ENCODE peak calls at places on chromosomes 6 and 20, in seven cellular contexts. R is CD8-positive, alpha-beta T cell; P is AG04450; B is fibroblast of lung; J is HFF-Myc; S is Caco-2; V is right atrium auricular region. T is an unnamed sample.

GRCh38 chr20:31569163-31570020 is 35.7 kb upstream of the ID1 start:
- DNase-seq in B (peak), R (peak), P (no peak), J (no peak), S (peak), V (no peak), T (peak)

GRCh38 chr6:157830354-157831017 is 7.4 kb downstream of the SNX9 start:
- DNase-seq in V (no peak), P (no peak), R (no peak), B (no peak), J (no peak), S (no peak), T (no peak)

GRCh38 chr6:99894815-99895214 is 99.2 kb downstream of the MCHR2 start:
- DNase-seq in J (no peak), V (no peak), B (no peak), S (no peak), P (no peak), R (no peak), T (no peak)

GRCh38 chr6:13307508-13307995 is 20.8 kb downstream of the TBC1D7 start:
- DNase-seq in R (no peak), S (no peak), J (no peak), V (peak), P (no peak), B (peak), T (no peak)

GRCh38 chr6:109465772-109466171 is 10.2 kb upstream of the MICAL1 start:
- DNase-seq in J (no peak), B (no peak), S (no peak), P (no peak), V (no peak), R (no peak), T (no peak)

GRCh38 chr6:16481680-16482079 is 243.3 kb downstream of the GMPR start:
- DNase-seq in B (no peak), P (no peak), V (no peak), J (no peak), S (no peak), R (peak), T (no peak)

GRCh38 chr6:157246048-157246630 is 77.2 kb downstream of the TMEM242 start:
- DNase-seq in P (no peak), V (no peak), R (no peak), B (no peak), S (no peak), J (no peak), T (no peak)

GRCh38 chr6:73691512-73691911 is 4.5 kb upstream of the CD109 start:
- DNase-seq in R (no peak), B (no peak), S (no peak), J (no peak), P (no peak), V (no peak), T (no peak)

GRCh38 chr6:168865-169455 is 123.3 kb upstream of the DUSP22 start:
- DNase-seq in J (no peak), V (no peak), R (no peak), S (peak), P (no peak), B (peak), T (no peak)

GRCh38 chr20:21901470-21902275 is 196.2 kb downstream of the PAX1 start:
- DNase-seq in J (no peak), S (no peak), V (peak), R (no peak), B (no peak), P (no peak), T (no peak)

GRCh38 chr20:23269954-23270353 is 80.6 kb upstream of the NXT1 start:
- DNase-seq in R (no peak), S (no peak), J (no peak), B (no peak), V (no peak), P (no peak), T (no peak)

GRCh38 chr6:136609878-136610706 is 59.9 kb upstream of the MAP7 start:
- DNase-seq in P (peak), R (no peak), B (peak), S (peak), J (peak), V (peak), T (no peak)

GRCh38 chr6:138264372-138264880 is 46.1 kb upstream of the PBOV1 start:
- DNase-seq in J (no peak), R (no peak), S (no peak), B (no peak), V (no peak), P (no peak), T (no peak)

GRCh38 chr6:25232478-25232877 is 46.7 kb upstream of the CARMIL1 start:
- DNase-seq in S (no peak), R (no peak), V (no peak), B (peak), P (no peak), J (peak), T (no peak)

GRCh38 chr6:116016846-116017545 is 43.7 kb downstream of the FRK start:
- DNase-seq in P (peak), V (no peak), R (no peak), B (peak), J (no peak), S (no peak), T (no peak)

GRCh38 chr20:51934301-51935002 is 132.1 kb upstream of the SALL4 start:
- DNase-seq in V (no peak), S (peak), B (no peak), J (no peak), R (no peak), P (no peak), T (no peak)

GRCh38 chr20:61299613-61300012 is 47.6 kb downstream of the CDH4 start:
- DNase-seq in V (no peak), S (no peak), B (no peak), R (no peak), P (no peak), J (no peak), T (no peak)
- TF ChIP-seq CTCF in V (no peak), S (no peak), B (no peak), R (no peak), P (no peak), J (no peak), T (no peak)

GRCh38 chr20:2104236-2104635 is 2.6 kb downstream of the STK35 start:
- DNase-seq in S (no peak), J (no peak), B (no peak), V (peak), P (no peak), R (no peak), T (no peak)

GRCh38 chr20:2101057-2101934 is at the start of gene STK35:
- DNase-seq in R (peak), J (no peak), V (no peak), P (no peak), B (no peak), S (peak), T (no peak)

GRCh38 chr20:2101935-2102584 is 433 bp downstream of the STK35 start:
- DNase-seq in S (peak), P (peak), V (peak), R (peak), J (peak), B (peak), T (peak)

GRCh38 chr20:2103454-2104153 is 2.0 kb downstream of the STK35 start:
- DNase-seq in R (no peak), P (no peak), S (peak), B (peak), J (no peak), V (peak), T (no peak)

DNA sequence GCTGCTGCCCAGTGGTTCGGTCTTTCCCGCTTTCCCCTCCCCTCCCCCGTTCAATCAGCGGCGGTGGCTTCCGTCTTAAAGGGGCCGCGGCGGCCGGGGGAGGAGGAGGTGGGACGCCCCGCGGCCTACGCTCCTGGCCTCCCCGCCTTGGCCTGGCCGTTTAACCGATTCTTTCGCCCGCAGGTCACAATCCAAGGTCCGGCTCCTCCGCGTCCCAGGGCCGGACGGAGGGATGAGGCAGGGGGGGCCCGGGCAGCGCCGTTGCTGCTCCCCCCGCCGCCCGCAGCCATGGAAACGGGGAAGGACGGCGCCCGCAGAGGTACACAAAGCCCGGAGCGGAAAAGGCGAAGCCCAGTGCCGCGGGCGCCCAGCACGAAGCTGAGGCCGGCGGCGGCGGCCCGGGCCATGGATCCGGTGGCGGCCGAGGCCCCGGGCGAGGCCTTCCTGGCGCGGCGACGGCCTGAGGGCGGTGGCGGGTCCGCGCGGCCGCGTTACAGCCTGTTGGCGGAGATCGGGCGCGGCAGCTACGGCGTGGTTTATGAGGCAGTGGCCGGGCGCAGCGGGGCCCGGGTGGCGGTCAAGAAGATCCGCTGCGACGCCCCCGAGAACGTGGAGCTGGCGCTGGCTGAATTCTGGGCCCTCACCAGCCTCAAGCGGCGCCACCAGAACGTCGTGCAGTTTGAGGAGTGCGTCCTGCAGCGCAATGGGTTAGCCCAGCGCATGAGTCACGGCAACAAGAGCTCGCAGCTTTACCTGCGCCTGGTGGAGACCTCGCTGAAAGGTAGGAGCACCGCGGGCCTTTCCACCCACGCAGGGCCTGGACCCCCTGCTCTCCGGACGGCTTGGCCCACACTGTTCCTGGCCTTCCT is 1.2 kb downstream of the STK35 start:
- DNase-seq in P (peak), J (no peak), V (peak), B (peak), S (peak), R (peak), T (peak)
- TF ChIP-seq CTCF in P (no peak), J (no peak), V (no peak), B (no peak), S (no peak), R (no peak), T (no peak)

GRCh38 chr6:17877890-17878440 is 109.5 kb downstream of the KIF13A start:
- DNase-seq in J (no peak), R (no peak), B (no peak), V (no peak), P (no peak), S (no peak), T (no peak)

GRCh38 chr6:17878734-17879133 is 108.7 kb downstream of the KIF13A start:
- DNase-seq in B (no peak), J (no peak), R (no peak), P (no peak), V (no peak), S (no peak), T (no peak)

GRCh38 chr6:17879224-17879623 is 108.2 kb downstream of the KIF13A start:
- DNase-seq in P (no peak), S (no peak), R (no peak), J (no peak), B (peak), V (no peak), T (no peak)

GRCh38 chr6:17874753-17875152 is 112.7 kb downstream of the KIF13A start:
- DNase-seq in P (no peak), S (no peak), R (no peak), V (no peak), B (no peak), J (no peak), T (no peak)

GRCh38 chr6:17877196-17877889 is 110.1 kb downstream of the KIF13A start:
- DNase-seq in S (no peak), V (no peak), J (no peak), B (peak), R (no peak), P (peak), T (no peak)
- TF ChIP-seq CTCF in S (no peak), V (no peak), J (no peak), B (no peak), R (no peak), P (no peak), T (no peak)

GRCh38 chr6:32830017-32830416 is 8.5 kb downstream of the TAP2 start:
- DNase-seq in J (no peak), S (no peak), V (no peak), B (no peak), R (no peak), P (no peak), T (no peak)

GRCh38 chr6:32830936-32831335 is 7.6 kb downstream of the TAP2 start:
- DNase-seq in J (no peak), R (no peak), S (no peak), P (no peak), V (no peak), B (no peak), T (no peak)

GRCh38 chr6:32829495-32829894 is 9.0 kb downstream of the TAP2 start:
- DNase-seq in J (no peak), B (no peak), V (no peak), R (no peak), P (no peak), S (no peak), T (no peak)

GRCh38 chr6:32826996-32827395 is 10.2 kb upstream of the HLA-DOB start:
- DNase-seq in V (no peak), R (no peak), B (no peak), J (no peak), P (no peak), S (no peak), T (no peak)

GRCh38 chr6:32825966-32826365 is 9.2 kb upstream of the HLA-DOB start:
- DNase-seq in P (no peak), S (peak), B (peak), V (no peak), R (no peak), J (no peak), T (no peak)
- TF ChIP-seq CTCF in P (peak), S (peak), B (peak), V (peak), R (no peak), J (peak), T (peak)

DNA sequence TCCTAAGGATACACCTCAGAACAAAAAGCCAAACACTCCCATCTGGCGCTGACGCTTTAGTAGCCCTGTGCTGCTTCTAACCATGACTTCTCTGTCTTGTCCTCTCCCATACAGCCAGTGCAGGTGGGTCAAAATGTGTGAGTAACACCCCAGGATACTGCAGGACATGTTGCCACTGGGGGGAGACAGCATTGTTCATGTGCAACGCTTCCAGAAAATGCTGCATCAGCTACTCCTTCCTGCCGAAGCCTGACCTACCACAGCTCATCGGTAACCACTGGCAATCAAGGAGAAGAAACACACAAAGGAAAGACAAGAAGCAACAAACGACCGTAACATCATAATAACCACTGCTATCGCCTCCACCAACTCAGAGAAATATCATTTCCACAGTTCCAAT is 1.4 kb downstream of the DEFB132 start:
- DNase-seq in V (peak), J (no peak), R (no peak), B (peak), S (peak), P (no peak), T (no peak)
- TF ChIP-seq CTCF in V (no peak), J (peak), R (no peak), B (peak), S (peak), P (peak), T (no peak)

GRCh38 chr20:35621560-35621946 is 5.9 kb downstream of the SPAG4 start:
- DNase-seq in P (no peak), B (no peak), R (no peak), S (no peak), J (no peak), V (no peak), T (no peak)
- TF ChIP-seq CTCF in P (peak), B (peak), R (no peak), S (peak), J (no peak), V (no peak), T (no peak)

GRCh38 chr6:52904562-52905279 is 4.8 kb downstream of the GSTA3 start:
- DNase-seq in B (no peak), S (peak), P (no peak), R (no peak), V (no peak), J (no peak), T (no peak)
- TF ChIP-seq CTCF in B (peak), S (no peak), P (peak), R (no peak), V (no peak), J (peak), T (peak)

DNA sequence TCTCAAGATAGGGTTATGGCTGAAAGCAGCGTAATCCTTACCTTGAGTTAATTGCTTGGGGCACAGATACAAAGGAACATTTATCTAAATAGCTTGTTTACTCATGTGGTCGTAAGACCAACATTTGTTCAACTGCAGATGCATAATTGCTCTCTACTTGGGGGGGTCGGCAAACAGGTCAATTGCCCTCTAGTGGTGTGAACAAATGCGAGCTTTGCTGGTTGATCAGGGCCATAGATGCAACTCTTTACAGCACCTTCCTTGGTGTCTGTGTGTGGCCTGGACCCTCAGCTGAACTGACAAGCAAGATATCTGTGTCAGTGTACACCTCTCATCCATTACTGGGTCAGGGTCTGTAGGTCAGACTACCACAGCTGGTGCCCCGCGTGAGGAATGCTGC is 24.1 kb downstream of the HLA-DPA1 start:
- DNase-seq in P (no peak), S (no peak), J (no peak), B (no peak), V (no peak), R (no peak), T (no peak)
- TF ChIP-seq CTCF in P (peak), S (no peak), J (peak), B (no peak), V (no peak), R (no peak), T (peak)

DNA sequence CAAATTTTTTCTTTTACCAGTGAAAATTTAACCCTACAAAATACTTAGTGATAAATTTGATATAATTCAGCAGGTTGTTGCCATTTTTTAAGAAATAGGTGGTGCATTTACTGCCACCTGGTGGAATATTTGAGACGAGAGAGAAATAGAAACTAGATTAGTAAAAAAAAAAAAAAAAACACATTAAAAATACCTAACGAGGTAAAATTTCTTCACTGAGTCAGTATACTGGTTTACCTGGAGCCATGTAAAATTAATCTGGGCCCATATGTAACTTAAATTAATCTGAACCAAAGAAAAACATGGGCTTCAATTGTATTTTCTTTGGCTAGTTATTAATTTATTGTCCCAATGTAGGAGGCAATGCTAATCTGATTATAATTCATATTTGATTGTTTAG is 520.8 kb downstream of the EPM2A start:
- DNase-seq in J (no peak), B (peak), R (no peak), P (no peak), S (peak), V (no peak), T (no peak)
- TF ChIP-seq CTCF in J (peak), B (peak), R (peak), P (peak), S (peak), V (peak), T (peak)

DNA sequence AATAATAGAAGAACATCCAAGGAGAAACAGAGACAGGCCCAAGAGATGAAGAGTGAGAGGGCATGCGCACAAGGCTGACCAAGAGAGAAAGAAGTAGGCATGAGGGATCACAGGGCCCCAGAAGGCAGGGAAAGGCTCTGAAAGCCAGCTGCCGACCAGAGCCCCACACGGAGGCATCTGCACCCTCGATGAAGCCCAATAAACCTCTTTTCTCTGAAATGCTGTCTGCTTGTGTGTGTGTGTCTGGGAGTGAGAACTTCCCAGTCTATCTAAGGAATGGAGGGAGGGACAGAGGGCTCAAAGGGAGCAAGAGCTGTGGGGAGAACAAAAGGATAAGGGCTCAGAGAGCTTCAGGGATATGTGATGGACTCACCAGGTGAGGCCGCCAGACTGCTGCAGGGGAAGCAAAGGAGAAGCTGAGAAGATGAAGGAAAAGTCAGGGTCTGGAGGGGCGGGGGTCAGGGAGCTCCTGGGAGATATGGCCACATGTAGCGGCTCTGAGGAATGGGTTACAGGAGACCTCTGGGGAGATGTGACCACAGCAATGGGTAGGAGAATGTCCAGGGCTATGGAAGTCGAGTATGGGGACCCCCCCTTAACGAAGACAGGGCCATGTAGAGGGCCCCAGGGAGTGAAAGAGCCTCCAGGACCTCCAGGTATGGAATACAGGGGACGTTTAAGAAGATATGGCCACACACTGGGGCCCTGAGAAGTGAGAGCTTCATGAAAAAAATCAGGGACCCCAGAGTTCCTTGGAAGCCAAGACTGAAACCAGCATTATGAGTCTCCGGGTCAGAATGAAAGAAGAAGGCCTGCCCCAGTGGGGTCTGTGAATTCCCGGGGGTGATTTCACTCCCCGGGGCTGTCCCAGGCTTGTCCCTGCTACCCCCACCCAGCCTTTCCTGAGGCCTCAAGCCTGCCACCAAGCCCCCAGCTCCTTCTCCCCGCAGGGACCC is 981 bp upstream of the TNF start:
- DNase-seq in J (no peak), V (no peak), S (no peak), B (no peak), P (no peak), R (no peak), T (no peak)
- TF ChIP-seq CTCF in J (no peak), V (no peak), S (no peak), B (no peak), P (no peak), R (no peak), T (no peak)

T was measured in progenitor cell of endocrine pancreas.